ENCODE peak calls at places on chromosomes 1 and 21, in seven cellular contexts. X, J, T, B, C, M and Y are unnamed samples.

GRCh38 chr1:247421074-247421473 is 5.1 kb downstream of the NLRP3 start:
- DNase-seq in X (no peak), J (no peak), T (no peak), B (no peak), C (no peak), M (no peak), Y (no peak)

GRCh38 chr1:55049914-55050278 is 10.5 kb downstream of the PCSK9 start:
- DNase-seq in X (peak; percentile 48), J (no peak), T (no peak), B (no peak), C (no peak), M (no peak), Y (no peak)

GRCh38 chr1:177710973-177711372 is 258.9 kb downstream of the SEC16B start:
- DNase-seq in X (no peak), J (no peak), T (no peak), B (no peak), C (no peak), M (no peak), Y (no peak)

GRCh38 chr21:27104749-27105439 is 138.0 kb upstream of the ADAMTS5 start:
- DNase-seq in X (no peak), J (no peak), T (no peak), B (peak; percentile 10), C (no peak), M (no peak), Y (no peak)

GRCh38 chr1:103529746-103530145 is 4.2 kb downstream of the RNPC3 start:
- DNase-seq in X (no peak), J (no peak), T (no peak), B (no peak), C (no peak), M (no peak), Y (no peak)

GRCh38 chr1:7783178-7783711 is 846 bp upstream of the PER3 start:
- DNase-seq in X (peak; percentile 93), J (no peak), T (peak; percentile 68), B (no peak), C (peak; percentile 72), M (peak; percentile 72), Y (peak; percentile 20)

GRCh38 chr1:56374026-56374974 is 205.1 kb downstream of the PLPP3 start:
- DNase-seq in X (no peak), J (no peak), T (no peak), B (no peak), C (no peak), M (no peak), Y (no peak)

GRCh38 chr21:36698160-36699025 is 522 bp upstream of the SIM2 start:
- DNase-seq in X (no peak), J (no peak), T (no peak), B (no peak), C (no peak), M (no peak), Y (no peak)

GRCh38 chr1:145999321-146000024 is 3.1 kb upstream of the TXNIP start:
- DNase-seq in X (peak; percentile 78), J (no peak), T (peak; percentile 18), B (no peak), C (peak; percentile 65), M (no peak), Y (no peak)

GRCh38 chr1:99820546-99820945 is 29.6 kb upstream of the AGL start:
- DNase-seq in X (no peak), J (no peak), T (peak; percentile 71), B (no peak), C (no peak), M (no peak), Y (no peak)

GRCh38 chr1:55015731-55016620 is 17.2 kb downstream of the BSND start:
- DNase-seq in X (peak; percentile 31), J (no peak), T (no peak), B (no peak), C (no peak), M (no peak), Y (no peak)

GRCh38 chr1:15283500-15283899 is 36.5 kb downstream of the FHAD1 start:
- DNase-seq in X (no peak), J (no peak), T (no peak), B (no peak), C (no peak), M (no peak), Y (no peak)

GRCh38 chr1:2148691-2149090 is 45.9 kb downstream of the FAAP20 start:
- DNase-seq in X (no peak), J (peak; percentile 35), T (no peak), B (no peak), C (peak; percentile 31), M (peak; percentile 62), Y (no peak)

GRCh38 chr1:29876902-29877301 is 640.6 kb downstream of the PTPRU start:
- DNase-seq in X (no peak), J (no peak), T (peak; percentile 2), B (no peak), C (no peak), M (no peak), Y (no peak)

GRCh38 chr1:4700801-4701200 is 46.4 kb downstream of the AJAP1 start:
- DNase-seq in X (no peak), J (no peak), T (no peak), B (no peak), C (no peak), M (no peak), Y (no peak)

GRCh38 chr1:63024132-63024531 is 240.2 kb downstream of the ATG4C start:
- DNase-seq in X (no peak), J (no peak), T (no peak), B (no peak), C (no peak), M (no peak), Y (no peak)

GRCh38 chr1:212155219-212155618 is 119.7 kb downstream of the DTL start:
- DNase-seq in X (no peak), J (no peak), T (no peak), B (no peak), C (no peak), M (no peak), Y (no peak)

GRCh38 chr1:103056423-103056822 is 51.9 kb downstream of the COL11A1 start:
- DNase-seq in X (no peak), J (no peak), T (no peak), B (no peak), C (no peak), M (no peak), Y (no peak)

GRCh38 chr1:200699871-200700270 is 30.2 kb upstream of the DDX59 start:
- DNase-seq in X (no peak), J (no peak), T (peak; percentile 11), B (peak; percentile 21), C (no peak), M (no peak), Y (peak; percentile 44)

GRCh38 chr1:79974659-79975058 is 968.1 kb upstream of the ADGRL4 start:
- DNase-seq in X (no peak), J (no peak), T (no peak), B (no peak), C (no peak), M (no peak), Y (no peak)

GRCh38 chr1:101264699-101265098 is 27.9 kb downstream of the S1PR1 start:
- DNase-seq in X (no peak), J (no peak), T (peak; percentile 34), B (no peak), C (peak; percentile 16), M (no peak), Y (no peak)

GRCh38 chr1:228416217-228416971 is at the start of gene TRIM17:
- DNase-seq in X (no peak), J (no peak), T (no peak), B (no peak), C (no peak), M (no peak), Y (no peak)
- TF ChIP-seq CTCF in X (no peak), J (no peak), T (no peak), B (peak; percentile 38), C (peak; percentile 32), M (peak; percentile 31), Y (peak; percentile 55)

DNA sequence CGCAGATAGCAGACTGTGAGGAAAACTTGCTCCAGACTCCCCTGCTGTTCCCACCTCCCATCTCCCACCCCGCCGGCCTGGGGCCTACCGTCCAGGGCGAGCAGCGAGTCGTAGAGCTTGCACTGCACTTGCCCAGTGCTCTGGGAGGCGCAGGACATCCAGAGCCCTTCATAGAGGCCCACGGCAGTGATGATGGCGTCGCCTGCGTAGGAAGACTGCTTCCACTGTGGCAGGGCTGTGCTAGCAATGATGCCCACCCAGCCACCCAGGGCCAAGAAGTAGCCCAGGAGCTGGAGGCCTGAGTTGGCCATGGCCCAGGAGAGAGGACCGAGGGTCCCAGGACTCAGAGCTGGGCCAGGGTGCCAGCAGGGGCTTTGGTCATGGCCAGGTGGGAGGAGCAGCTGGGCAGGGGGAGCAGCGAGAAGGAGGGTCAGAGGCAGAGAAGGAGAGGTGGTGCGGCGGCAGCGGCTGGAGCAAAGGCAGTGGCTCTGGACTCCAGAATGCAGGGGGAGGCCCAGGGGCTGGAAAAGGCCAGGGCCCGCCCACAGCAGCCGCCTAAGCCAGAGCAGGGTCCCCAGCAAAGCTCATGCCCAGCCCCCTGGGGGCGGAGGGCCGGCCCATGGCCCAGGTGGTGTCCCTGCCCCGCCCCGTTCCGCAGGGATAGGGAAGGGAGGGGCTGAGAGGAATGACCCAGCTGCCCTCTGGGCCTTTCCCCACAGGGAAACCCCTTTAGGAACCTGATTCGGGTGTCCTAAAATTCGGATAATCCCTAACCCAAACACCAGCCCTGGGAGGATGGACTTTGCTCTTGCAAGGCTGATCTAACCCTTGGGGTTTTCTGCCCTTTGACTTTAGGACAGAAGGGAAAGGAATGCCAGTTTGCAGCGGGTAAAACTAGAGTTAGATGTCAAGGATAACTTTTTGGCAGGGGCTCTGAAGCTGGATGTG is at the start of gene CLDN19:
- DNase-seq in X (no peak), J (no peak), T (no peak), B (no peak), C (no peak), M (no peak), Y (no peak)
- H3K4me3 ChIP-seq in X (no peak within 1 kb of the TSS), J (no peak within 1 kb of the TSS), T (no peak within 1 kb of the TSS), B (no peak within 1 kb of the TSS), C (no peak within 1 kb of the TSS), M (no peak within 1 kb of the TSS), Y (peak within 1 kb of the TSS; percentile 35)

GRCh38 chr1:209199822-209200221 is 383.7 kb upstream of the CAMK1G start:
- DNase-seq in X (no peak), J (no peak), T (peak; percentile 10), B (no peak), C (peak; percentile 17), M (no peak), Y (no peak)
- TF ChIP-seq CTCF in X (no peak), J (no peak), T (no peak), B (no peak), C (no peak), M (no peak), Y (no peak)

GRCh38 chr1:50646526-50646925 is 223.3 kb upstream of the DMRTA2 start:
- DNase-seq in X (no peak), J (no peak), T (no peak), B (no peak), C (no peak), M (no peak), Y (no peak)

GRCh38 chr1:50645147-50645546 is 221.9 kb upstream of the DMRTA2 start:
- DNase-seq in X (no peak), J (no peak), T (no peak), B (no peak), C (no peak), M (no peak), Y (no peak)

DNA sequence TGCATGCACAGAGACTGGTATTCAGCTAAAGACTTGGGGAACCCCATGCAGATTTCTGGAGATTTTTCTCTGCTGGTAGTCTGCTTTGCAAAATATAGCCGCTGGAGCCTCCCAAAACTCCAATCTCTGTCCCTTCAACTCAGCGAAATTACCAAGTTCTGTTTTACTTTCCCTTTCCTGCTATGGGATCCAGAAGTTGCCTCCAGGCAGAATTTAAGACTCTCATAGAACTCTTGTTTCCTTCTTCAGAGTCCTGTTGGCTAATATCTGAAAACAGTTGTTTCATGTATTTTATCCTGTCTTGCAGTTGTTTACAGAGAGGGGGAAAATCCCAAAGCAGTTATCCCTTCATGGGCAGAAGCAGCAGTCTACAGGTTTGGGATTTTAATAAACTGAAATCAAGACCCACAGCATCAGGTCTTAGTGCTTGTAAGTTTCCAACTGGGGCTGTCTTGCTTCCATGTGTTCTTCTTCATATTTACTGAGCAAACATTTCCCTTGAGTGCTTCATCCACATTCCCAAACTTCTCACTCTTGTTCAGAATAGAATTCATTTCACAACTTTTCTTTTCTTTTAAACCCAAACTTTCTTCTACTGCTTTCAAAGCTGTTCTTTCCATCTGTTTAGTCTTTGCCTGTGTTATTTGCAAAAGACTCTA is 221.3 kb upstream of the DMRTA2 start:
- DNase-seq in X (no peak), J (no peak), T (no peak), B (no peak), C (no peak), M (no peak), Y (no peak)
- H3K4me3 ChIP-seq in X (no peak overlapping the region), J (no peak overlapping the region), T (no peak overlapping the region), B (no peak overlapping the region), C (peak overlapping the region; percentile 18), M (no peak overlapping the region), Y (no peak overlapping the region)